ENCODE peak calls at places on chromosomes 16 and 17, in seven cellular contexts. M, X, A, Z, R, N and Q are unnamed samples.

GRCh38 chr16:85860413-85861094 is 38.4 kb upstream of the IRF8 start:
- DNase-seq in M (no peak), X (no peak), A (no peak), Z (no peak), R (no peak), N (no peak), Q (no peak)

GRCh38 chr17:2901582-2901981 is 105.3 kb downstream of the RAP1GAP2 start:
- DNase-seq in M (peak), X (no peak), A (no peak), Z (no peak), R (no peak), N (no peak), Q (no peak)

GRCh38 chr17:50423553-50424159 is 2.4 kb upstream of the ACSF2 start:
- DNase-seq in M (peak), X (peak), A (no peak), Z (peak), R (peak), N (no peak), Q (no peak)

GRCh38 chr17:62737513-62737912 is 70.6 kb downstream of the MARCHF10 start:
- DNase-seq in M (no peak), X (no peak), A (no peak), Z (no peak), R (no peak), N (no peak), Q (no peak)

GRCh38 chr16:50438041-50438437 is 69.3 kb upstream of the BRD7 start:
- DNase-seq in M (no peak), X (peak), A (no peak), Z (no peak), R (no peak), N (no peak), Q (no peak)

GRCh38 chr17:12744298-12744697 is 45.0 kb upstream of the ARHGAP44 start:
- DNase-seq in M (no peak), X (peak), A (no peak), Z (no peak), R (peak), N (no peak), Q (no peak)

GRCh38 chr17:4587803-4588202 is 3.5 kb downstream of the SMTNL2 start:
- DNase-seq in M (no peak), X (no peak), A (no peak), Z (no peak), R (no peak), N (no peak), Q (no peak)

GRCh38 chr17:42849451-42850157 is 1.4 kb upstream of the AOC3 start:
- DNase-seq in M (peak), X (peak), A (no peak), Z (peak), R (no peak), N (no peak), Q (no peak)

GRCh38 chr17:81365601-81366585 is 29.4 kb upstream of the BAHCC1 start:
- DNase-seq in M (peak), X (no peak), A (peak), Z (peak), R (peak), N (no peak), Q (no peak)

GRCh38 chr16:58814348-58814801 is 80.3 kb upstream of the GOT2 start:
- DNase-seq in M (peak), X (peak), A (peak), Z (peak), R (peak), N (peak), Q (no peak)